ENCODE peak calls at places on chromosomes 7 and 10, in eight cellular contexts. A, N, O, Z, E, P, V and H are unnamed samples. For H3K36me3, the result is how much of the 10 kb centered on the place peaks cover.

GRCh38 chr10:6151087-6151977 is 51.4 kb upstream of the PFKFB3 start:
- DNase-seq in P (peak), A (peak), E (peak), Z (peak), V (peak), O (peak), N (peak), H (peak)

GRCh38 chr7:1531263-1531978 is 919 bp downstream of the MAFK start:
- DNase-seq in Z (peak), V (no peak), N (peak), A (no peak), O (peak), P (no peak), E (peak), H (peak)

GRCh38 chr10:70119623-70120022 is 13.0 kb downstream of the AIFM2 start:
- DNase-seq in E (no peak), V (no peak), O (no peak), A (no peak), N (no peak), P (no peak), Z (no peak), H (no peak)

GRCh38 chr10:123807444-123808035 is 84.1 kb downstream of the CPXM2 start:
- DNase-seq in O (peak), V (no peak), Z (no peak), A (no peak), N (no peak), E (no peak), P (no peak), H (no peak)

GRCh38 chr10:50561266-50561665 is 62.5 kb downstream of the SGMS1 start:
- DNase-seq in N (no peak), P (no peak), A (no peak), O (no peak), V (no peak), Z (no peak), E (no peak), H (no peak)

GRCh38 chr7:151875862-151876111 is 1.1 kb downstream of the PRKAG2 start:
- DNase-seq in P (no peak), A (no peak), O (no peak), V (peak), E (no peak), N (no peak), Z (no peak), H (no peak)

GRCh38 chr7:154640266-154640865 is 362.6 kb downstream of the PAXIP1 start:
- DNase-seq in E (no peak), Z (no peak), V (peak), O (no peak), P (no peak), A (peak), N (no peak), H (no peak)

GRCh38 chr7:124276005-124276606 is 243.2 kb upstream of the TMEM229A start:
- DNase-seq in V (peak), N (no peak), O (peak), E (no peak), P (no peak), Z (no peak), A (peak), H (peak)

GRCh38 chr10:24468281-24468751 is 255.4 kb downstream of the ARHGAP21 start:
- DNase-seq in Z (peak), E (no peak), V (no peak), N (no peak), O (peak), P (no peak), A (no peak), H (no peak)

GRCh38 chr7:83468251-83468739 is 180.6 kb downstream of the SEMA3E start:
- DNase-seq in A (peak), N (peak), E (peak), V (peak), P (peak), O (peak), Z (peak), H (no peak)
- TF ChIP-seq CTCF in A (no peak), N (no peak), E (no peak), V (no peak), P (no peak), O (no peak), Z (no peak), H (no peak)

DNA sequence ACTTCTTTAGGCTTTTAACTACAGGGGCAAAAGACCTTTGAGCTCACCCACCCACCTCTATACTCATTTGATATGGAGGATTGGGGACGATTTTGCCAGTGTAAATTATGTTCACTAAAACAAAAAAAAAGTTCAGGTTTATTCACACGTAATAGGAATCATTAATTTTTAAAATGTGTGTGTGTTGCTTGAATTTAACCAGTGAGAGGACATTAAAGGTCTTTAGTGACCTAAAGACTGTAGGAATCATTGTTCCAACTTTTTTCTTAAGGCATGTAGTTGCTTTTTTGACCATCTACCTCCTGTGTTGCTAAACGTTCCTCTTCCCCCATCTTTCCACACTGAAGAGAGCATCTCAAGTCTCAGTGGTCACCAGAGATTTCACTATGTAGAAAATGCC is 1.1 kb downstream of the SSBP1 start:
- DNase-seq in Z (no peak), P (no peak), V (no peak), A (no peak), O (no peak), E (no peak), N (no peak), H (no peak)
- H3K36me3 ChIP-seq in Z (half or more), P (under half), V (under half), A (under half), O (under half), E (under half), N (under half), H (half or more)

GRCh38 chr7:96316949-96317348 is 4.9 kb downstream of the SLC25A13 start:
- DNase-seq in E (no peak), P (no peak), N (no peak), A (no peak), Z (no peak), O (no peak), V (no peak), H (no peak)
- TF ChIP-seq CTCF in E (no peak), P (no peak), N (no peak), A (no peak), Z (no peak), O (no peak), V (no peak), H (no peak)

GRCh38 chr10:127069436-127069835 is 127.0 kb downstream of the INSYN2A start:
- DNase-seq in P (no peak), Z (no peak), V (no peak), E (no peak), O (no peak), A (no peak), N (no peak), H (no peak)

GRCh38 chr10:127068485-127068884 is 127.9 kb downstream of the INSYN2A start:
- DNase-seq in N (no peak), P (no peak), A (no peak), E (no peak), V (no peak), O (no peak), Z (no peak), H (no peak)

GRCh38 chr10:127059314-127059713 is 137.1 kb downstream of the INSYN2A start:
- DNase-seq in P (no peak), N (no peak), O (no peak), Z (no peak), A (no peak), V (no peak), E (no peak), H (no peak)

GRCh38 chr10:127063762-127064161 is 132.6 kb downstream of the INSYN2A start:
- DNase-seq in E (no peak), Z (no peak), A (no peak), N (no peak), O (no peak), P (no peak), V (no peak), H (no peak)

GRCh38 chr10:127064474-127064873 is 131.9 kb downstream of the INSYN2A start:
- DNase-seq in E (no peak), V (no peak), P (no peak), A (no peak), N (no peak), Z (no peak), O (no peak), H (no peak)
- H3K36me3 ChIP-seq in E (under half), V (under half), P (under half), A (under half), N (under half), Z (half or more), O (under half), H (under half)

GRCh38 chr7:6718124-6718523 is 11.4 kb upstream of the ZNF12 start:
- DNase-seq in N (no peak), Z (no peak), V (peak), O (no peak), E (no peak), P (no peak), A (no peak), H (no peak)
- TF ChIP-seq CTCF in N (no peak), Z (no peak), V (peak), O (no peak), E (peak), P (peak), A (no peak), H (no peak)

GRCh38 chr10:103096130-103096529 is 96.9 kb downstream of the NT5C2 start:
- DNase-seq in N (no peak), Z (no peak), P (no peak), A (no peak), V (no peak), E (no peak), O (no peak), H (peak)
- H3K36me3 ChIP-seq in N (half or more), Z (half or more), P (under half), A (under half), V (under half), E (under half), O (under half), H (half or more)

GRCh38 chr10:97230146-97230545 is 44.4 kb upstream of the SLIT1 start:
- DNase-seq in Z (no peak), O (peak), V (no peak), E (no peak), N (no peak), P (no peak), A (no peak), H (no peak)
- TF ChIP-seq CTCF in Z (no peak), O (no peak), V (no peak), E (no peak), N (no peak), P (no peak), A (no peak), H (no peak)

DNA sequence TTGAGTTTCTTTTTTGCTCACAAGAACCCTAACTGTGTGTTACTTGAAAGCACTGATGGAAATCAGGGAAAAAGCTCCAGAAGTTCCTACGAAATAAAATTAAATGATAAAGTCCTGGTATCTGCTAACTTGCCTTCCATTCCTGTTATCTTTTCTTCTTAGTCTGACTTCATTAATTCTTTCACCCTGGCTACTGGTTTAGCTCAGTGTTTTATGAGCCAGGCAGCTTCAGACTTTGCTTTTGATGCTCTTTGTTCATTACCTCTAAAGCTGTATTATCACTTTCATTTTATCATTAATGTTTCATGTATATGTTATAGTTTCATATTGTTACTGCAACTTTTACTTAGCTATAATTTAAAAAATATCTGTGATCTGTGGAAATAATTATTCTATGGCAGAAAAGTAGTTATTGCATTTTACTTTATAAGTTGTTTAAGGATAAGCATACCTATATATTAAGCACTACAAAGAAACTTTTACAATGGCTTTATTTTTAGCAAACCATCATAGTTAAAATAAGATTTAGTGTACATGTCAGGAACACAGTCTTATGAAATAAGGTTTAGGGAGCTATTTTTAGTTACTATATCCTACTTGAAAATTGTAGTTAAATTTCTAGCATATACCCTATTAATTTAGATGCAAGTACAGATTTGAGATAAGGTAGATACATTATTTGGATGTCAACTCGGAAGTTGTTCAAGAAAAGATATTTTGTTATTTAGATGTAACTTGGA is 19.3 kb downstream of the PTEN start:
- DNase-seq in V (no peak), O (no peak), E (no peak), Z (no peak), A (no peak), P (no peak), N (no peak), H (no peak)
- H3K36me3 ChIP-seq in V (under half), O (under half), E (under half), Z (half or more), A (under half), P (under half), N (under half), H (half or more)